ENCODE peak calls at places on chromosomes 1 and 21, in seven cellular contexts. M is transverse colon, S is A549, Q is ovary, C is suprapubic skin, U is stomach, W is H1. O is an unnamed sample.

GRCh38 chr1:91057784-91058183 is 35.9 kb upstream of the ZNF644 start:
- DNase-seq in M (no peak), S (no peak), Q (no peak), C (no peak), U (no peak), W (no peak), O (no peak)

GRCh38 chr1:207007352-207008033 is 25.1 kb downstream of the C1orf116 start:
- DNase-seq in M (no peak), S (peak; percentile 89), Q (no peak), C (no peak), U (peak; percentile 74), W (no peak), O (no peak)

GRCh38 chr1:220483700-220484099 is 44.2 kb upstream of the MARK1 start:
- DNase-seq in M (no peak), S (no peak), Q (no peak), C (no peak), U (no peak), W (no peak), O (no peak)

GRCh38 chr1:156840186-156840585 is 18.7 kb downstream of the INSRR start:
- DNase-seq in M (no peak), S (no peak), Q (no peak), C (no peak), U (no peak), W (no peak), O (no peak)

GRCh38 chr1:9235123-9235513 is 544 bp downstream of the H6PD start:
- DNase-seq in M (no peak), S (peak; percentile 56), Q (no peak), C (no peak), U (peak; percentile 39), W (no peak), O (no peak)

GRCh38 chr1:176183618-176184017 is 23.5 kb downstream of the COP1 start:
- DNase-seq in M (no peak), S (no peak), Q (no peak), C (no peak), U (no peak), W (no peak), O (no peak)

GRCh38 chr1:92310185-92310597 is 11.3 kb downstream of the RPAP2 start:
- DNase-seq in M (no peak), S (peak; percentile 28), Q (no peak), C (no peak), U (no peak), W (no peak), O (no peak)

GRCh38 chr1:44810101-44810761 is 1.9 kb downstream of the BTBD19 start:
- DNase-seq in M (peak; percentile 31), S (no peak), Q (no peak), C (no peak), U (peak; percentile 81), W (no peak), O (peak; percentile 84)

GRCh38 chr21:32370971-32371766 is 21.6 kb downstream of the URB1 start:
- DNase-seq in M (no peak), S (no peak), Q (no peak), C (peak; percentile 24), U (no peak), W (no peak), O (no peak)

GRCh38 chr1:16013220-16013907 is 4.5 kb downstream of the HSPB7 start:
- DNase-seq in M (peak; percentile 70), S (peak; percentile 34), Q (peak; percentile 90), C (no peak), U (peak; percentile 76), W (peak; percentile 84), O (peak; percentile 93)

GRCh38 chr21:34509151-34509550 is 2.9 kb downstream of the KCNE1 start:
- DNase-seq in M (no peak), S (no peak), Q (no peak), C (no peak), U (no peak), W (no peak), O (no peak)

DNA sequence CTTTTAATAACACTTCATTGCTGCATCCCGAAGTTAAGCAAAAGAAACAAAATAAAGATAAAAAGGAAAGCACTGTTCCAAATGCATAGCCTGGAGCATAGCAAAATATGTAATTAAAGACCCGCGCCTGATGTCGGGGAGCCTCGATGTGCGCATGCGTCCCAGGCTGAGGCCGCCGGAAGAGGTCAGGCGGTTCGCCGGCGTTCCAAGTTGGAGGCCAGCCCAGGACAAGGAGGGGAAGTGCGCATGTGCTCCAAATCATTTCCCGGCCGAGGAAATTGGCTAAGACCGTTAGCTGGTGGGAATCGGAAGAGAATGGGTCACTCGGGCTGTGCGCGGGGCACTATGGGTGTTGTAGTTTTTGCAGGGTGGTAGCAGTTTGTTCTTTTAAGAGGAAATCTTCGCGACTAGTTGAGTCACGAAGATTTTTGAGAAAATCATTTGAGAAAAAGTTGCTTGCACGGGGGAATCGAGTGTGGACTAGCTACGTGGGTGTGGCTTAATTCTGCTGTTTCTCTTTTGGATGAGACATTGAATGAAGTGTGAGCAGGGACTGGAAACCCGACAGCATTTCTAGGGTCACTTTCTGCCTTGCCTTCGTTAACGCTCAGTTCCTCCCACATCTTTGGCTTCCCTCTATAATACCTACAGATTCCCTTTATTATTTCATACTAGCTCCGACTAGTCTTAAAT is 31.0 kb upstream of the CD1D start:
- DNase-seq in M (peak; percentile 88), S (peak; percentile 92), Q (peak; percentile 95), C (peak; percentile 95), U (peak; percentile 81), W (peak; percentile 87), O (peak; percentile 98)
- TF ChIP-seq EP300 in M (peak; percentile 96), S (no peak), Q (peak; percentile 97), C (peak; percentile 47), U (peak; percentile 92), W (no peak), O (peak; percentile 46)

GRCh38 chr1:7769673-7770412 is 1.3 kb upstream of the VAMP3 start:
- DNase-seq in M (no peak), S (no peak), Q (no peak), C (no peak), U (no peak), W (no peak), O (no peak)
- TF ChIP-seq EP300 in M (no peak), S (no peak), Q (no peak), C (no peak), U (no peak), W (no peak), O (no peak)

DNA sequence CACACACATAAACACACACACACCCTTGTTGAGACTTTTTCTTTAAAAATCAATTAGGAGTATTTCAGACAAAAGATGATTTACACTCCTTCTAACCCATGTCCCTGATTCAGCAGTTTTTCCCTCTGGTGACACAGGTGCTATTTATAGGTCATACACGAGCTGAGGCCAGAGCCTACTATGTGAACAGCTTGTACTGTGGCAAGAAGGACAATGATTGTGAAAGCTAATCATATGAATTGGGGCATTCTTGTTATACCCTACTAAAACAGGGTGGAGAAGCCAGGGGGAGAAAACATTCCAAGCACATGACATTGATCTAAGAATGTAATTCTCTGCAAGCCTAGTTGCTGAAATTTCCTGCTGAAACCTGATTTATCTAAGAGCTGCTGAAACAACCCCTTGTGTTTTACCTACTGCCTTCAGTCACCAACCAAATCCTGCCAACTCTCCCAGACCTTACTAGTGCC is 60.3 kb downstream of the XCL1 start:
- DNase-seq in M (no peak), S (no peak), Q (no peak), C (no peak), U (no peak), W (no peak), O (peak; percentile 79)
- TF ChIP-seq EP300 in M (no peak), S (no peak), Q (no peak), C (peak; percentile 92), U (no peak), W (no peak), O (peak; percentile 94)

GRCh38 chr21:30391615-30392014 is 4.2 kb upstream of the KRTAP13-1 start:
- DNase-seq in M (no peak), S (no peak), Q (no peak), C (no peak), U (no peak), W (no peak), O (no peak)
- TF ChIP-seq EP300 in M (no peak), S (no peak), Q (no peak), C (no peak), U (no peak), W (no peak), O (no peak)

O was measured in sigmoid colon.